ENCODE peak calls at places on chromosomes 3 and 15, in six cellular contexts. S is pancreas, R is psoas muscle, Q is GM23338, A is fibroblast of lung, H is HFFc6. P is an unnamed sample.

GRCh38 chr15:33735143-33735542 is 233.2 kb upstream of the CHRM5 start:
- DNase-seq in S (no peak), R (no peak), Q (no peak), A (no peak), H (no peak), P (no peak)

GRCh38 chr15:40367038-40367672 is 9.1 kb downstream of the DISP2 start:
- DNase-seq in S (peak), R (peak), Q (no peak), A (no peak), H (no peak), P (no peak)

GRCh38 chr3:29240248-29240647 is 40.6 kb upstream of the RBMS3 start:
- DNase-seq in S (no peak), R (no peak), Q (peak), A (peak), H (peak), P (no peak)

GRCh38 chr3:125062904-125063618 is 7.3 kb upstream of the HEG1 start:
- DNase-seq in S (peak), R (no peak), Q (no peak), A (peak), H (peak), P (no peak)

GRCh38 chr3:55795296-55795695 is 308.2 kb upstream of the WNT5A start:
- DNase-seq in S (no peak), R (no peak), Q (no peak), A (no peak), H (no peak), P (no peak)

GRCh38 chr15:58473720-58474119 is 41.9 kb downstream of the LIPC start:
- DNase-seq in S (no peak), R (no peak), Q (no peak), A (peak), H (peak), P (no peak)

GRCh38 chr3:103227651-103228050 is 792.8 kb downstream of the ZPLD1 start:
- DNase-seq in S (no peak), R (no peak), Q (no peak), A (no peak), H (no peak), P (no peak)

GRCh38 chr15:41861736-41862356 is 23.2 kb downstream of the PLA2G4B start:
- DNase-seq in S (no peak), R (no peak), Q (no peak), A (no peak), H (no peak), P (no peak)

GRCh38 chr15:90192961-90193786 is 8.0 kb upstream of the SEMA4B start:
- DNase-seq in S (no peak), R (no peak), Q (no peak), A (peak), H (no peak), P (no peak)

GRCh38 chr3:64358853-64359252 is 133.6 kb upstream of the PRICKLE2 start:
- DNase-seq in S (no peak), R (no peak), Q (no peak), A (no peak), H (no peak), P (no peak)

GRCh38 chr3:18249126-18249525 is 176.0 kb downstream of the SATB1 start:
- DNase-seq in S (no peak), R (no peak), Q (no peak), A (peak), H (no peak), P (no peak)

GRCh38 chr3:101829066-101829830 is 20.1 kb upstream of the NFKBIZ start:
- DNase-seq in S (peak), R (peak), Q (no peak), A (peak), H (peak), P (no peak)

GRCh38 chr3:50616003-50616769 is 765 bp upstream of the MAPKAPK3 start:
- DNase-seq in S (peak), R (peak), Q (peak), A (peak), H (peak), P (peak)
- TF ChIP-seq CTCF in S (peak), R (peak), Q (peak), A (peak), H (peak), P (peak)

GRCh38 chr3:15797600-15798303 is at the start of gene ANKRD28:
- DNase-seq in S (no peak), R (no peak), Q (peak), A (peak), H (peak), P (no peak)
- TF ChIP-seq CTCF in S (no peak), R (peak), Q (no peak), A (peak), H (peak), P (no peak)

GRCh38 chr15:20644896-20645295 is 103.3 kb upstream of the GOLGA6L6 start:
- DNase-seq in S (no peak), R (no peak), Q (no peak), A (no peak), H (no peak), P (no peak)

GRCh38 chr15:20645956-20646355 is 104.4 kb upstream of the GOLGA6L6 start:
- DNase-seq in S (no peak), R (no peak), Q (no peak), A (no peak), H (no peak), P (no peak)

GRCh38 chr15:20643024-20643770 is 101.6 kb upstream of the GOLGA6L6 start:
- DNase-seq in S (no peak), R (no peak), Q (no peak), A (no peak), H (no peak), P (no peak)

GRCh38 chr15:20644026-20644425 is 102.4 kb upstream of the GOLGA6L6 start:
- DNase-seq in S (no peak), R (no peak), Q (no peak), A (no peak), H (no peak), P (no peak)

DNA sequence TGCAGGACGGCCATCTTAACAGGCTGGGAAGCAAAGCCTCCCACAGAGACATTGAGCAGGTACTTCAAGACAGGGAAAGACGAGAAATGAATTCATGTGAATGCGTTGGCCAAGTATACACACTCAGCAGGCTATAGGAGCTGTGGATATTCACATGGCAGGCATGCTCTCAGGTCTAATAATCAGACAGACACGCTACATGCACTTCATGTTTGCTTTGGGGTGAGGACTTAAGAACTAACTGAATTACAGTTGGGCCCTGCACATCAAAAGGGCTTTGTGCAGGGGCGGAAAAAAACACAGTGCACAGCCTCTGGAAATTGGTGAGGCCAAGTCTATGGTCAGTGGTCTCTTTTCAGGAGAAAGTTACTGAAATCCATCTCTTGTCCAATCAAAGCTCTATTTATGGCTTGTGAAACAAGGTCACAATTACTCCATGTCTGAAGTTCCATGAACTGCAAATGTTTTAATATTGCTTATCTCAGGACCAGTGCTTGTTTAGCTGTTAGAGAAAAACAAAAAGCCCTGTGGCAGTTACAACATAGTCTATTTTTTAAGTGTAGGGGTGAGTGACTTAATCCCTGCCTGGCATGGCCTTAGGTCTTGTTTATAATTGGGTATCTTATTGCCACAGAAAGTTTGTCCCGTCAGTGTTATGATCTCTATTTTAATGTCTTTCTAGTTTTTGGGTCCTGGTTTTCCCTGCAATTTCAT is 100.6 kb upstream of the GOLGA6L6 start:
- DNase-seq in S (no peak), R (no peak), Q (no peak), A (no peak), H (no peak), P (no peak)
- TF ChIP-seq CTCF in S (no peak), R (no peak), Q (no peak), A (no peak), H (no peak), P (no peak)

DNA sequence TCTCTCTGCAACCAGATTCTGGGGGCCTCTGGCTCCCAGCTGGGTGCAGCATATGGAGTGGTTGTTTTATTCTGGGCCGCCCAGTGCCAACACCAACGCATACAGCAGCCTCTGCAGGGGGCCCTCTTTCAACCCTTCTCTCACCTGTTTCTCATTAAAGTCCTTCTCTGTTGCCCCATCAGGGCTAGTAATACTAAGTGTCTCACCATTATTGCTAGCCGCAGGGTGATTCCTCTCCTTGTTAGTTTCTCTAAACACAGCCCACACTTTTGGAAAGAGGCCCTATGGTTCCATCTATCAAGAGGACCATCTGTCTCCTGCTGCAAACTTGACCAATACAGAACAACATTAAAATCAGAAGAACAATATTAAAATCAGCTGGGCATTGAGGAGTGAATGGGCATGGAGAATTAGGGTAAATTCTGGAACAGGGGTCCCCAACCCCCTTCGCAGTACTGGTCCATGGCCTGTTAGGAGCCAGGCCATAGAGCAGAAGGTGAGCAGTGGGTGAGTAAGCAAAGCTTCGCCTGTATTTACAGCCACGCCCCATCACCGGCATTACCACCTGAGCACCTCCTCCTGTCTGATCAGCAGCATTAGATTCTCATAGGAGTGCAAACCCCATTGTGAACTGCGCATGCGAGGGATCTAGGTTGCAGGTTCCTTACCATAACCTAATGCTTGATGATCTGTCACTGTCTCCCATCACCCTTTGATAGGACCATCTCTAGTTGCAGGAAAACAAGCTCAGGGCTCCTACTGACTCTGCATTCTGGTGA is 36.5 kb downstream of the ALS2CL start:
- DNase-seq in S (no peak), R (no peak), Q (no peak), A (no peak), H (no peak), P (no peak)
- TF ChIP-seq CTCF in S (no peak), R (no peak), Q (no peak), A (no peak), H (no peak), P (no peak)